ENCODE peak calls at places on chromosome 11, in ten cellular contexts. Z is fibroblast of lung, A is hepatocyte, R is IMR-90, N is mammary epithelial cell, J is PC-3, U is H9, B is GM23338, Q is OCI-LY7, C is HCT116. D is an unnamed sample.

GRCh38 chr11:119889111-119889510 is 160.1 kb upstream of the NECTIN1 start:
- DNase-seq in Z (no peak), A (no peak), R (no peak), N (no peak), J (no peak), U (no peak), B (no peak), Q (no peak), C (no peak), D (no peak)

GRCh38 chr11:100719809-100720221 is 32.7 kb downstream of the ARHGAP42 start:
- DNase-seq in Z (peak), A (peak), R (peak), N (peak), J (peak), U (peak), B (peak), Q (no peak), C (peak), D (peak)

GRCh38 chr11:11841605-11842425 is at the start of gene USP47:
- DNase-seq in Z (peak), A (peak), R (peak), N (peak), J (peak), U (peak), B (peak), Q (peak), C (peak), D (peak)

GRCh38 chr11:47538741-47539575 is 14.0 kb downstream of the CELF1 start:
- DNase-seq in Z (peak), A (peak), R (no peak), N (no peak), J (no peak), U (no peak), B (no peak), Q (no peak), C (no peak), D (no peak)

GRCh38 chr11:96054870-96055705 is 131.2 kb upstream of the MTMR2 start:
- DNase-seq in Z (peak), A (no peak), R (peak), N (peak), J (peak), U (no peak), B (peak), Q (peak), C (peak), D (peak)

GRCh38 chr11:15901046-15901445 is 455.3 kb downstream of the SOX6 start:
- DNase-seq in Z (no peak), A (peak), R (no peak), N (no peak), J (no peak), U (no peak), B (no peak), Q (no peak), C (no peak), D (no peak)

GRCh38 chr11:62223095-62223494 is 14.6 kb downstream of the SCGB2A1 start:
- DNase-seq in Z (peak), A (no peak), R (no peak), N (peak), J (no peak), U (no peak), B (peak), Q (no peak), C (no peak), D (peak)

GRCh38 chr11:289706-290620 is 1.0 kb downstream of the PGGHG start:
- DNase-seq in Z (no peak), A (no peak), R (no peak), N (no peak), J (no peak), U (peak), B (no peak), Q (no peak), C (no peak), D (no peak)

GRCh38 chr11:64164392-64165312 is 1.3 kb downstream of the MACROD1 start:
- DNase-seq in Z (no peak), A (no peak), R (no peak), N (no peak), J (peak), U (peak), B (peak), Q (no peak), C (no peak), D (no peak)

GRCh38 chr11:126521196-126521595 is 165.7 kb downstream of the ST3GAL4 start:
- DNase-seq in Z (no peak), A (no peak), R (no peak), N (no peak), J (no peak), U (no peak), B (no peak), Q (no peak), C (no peak), D (no peak)

GRCh38 chr11:63985812-63986155 is 454 bp upstream of the OTUB1 start:
- DNase-seq in Z (no peak), A (no peak), R (no peak), N (no peak), J (no peak), U (no peak), B (peak), Q (peak), C (no peak), D (no peak)

GRCh38 chr11:1771700-1772099 is 8.0 kb upstream of the CTSD start:
- DNase-seq in Z (peak), A (no peak), R (peak), N (peak), J (no peak), U (no peak), B (no peak), Q (no peak), C (no peak), D (peak)

GRCh38 chr11:75450236-75450635 is 17.2 kb upstream of the KLHL35 start:
- DNase-seq in Z (no peak), A (no peak), R (no peak), N (no peak), J (peak), U (no peak), B (no peak), Q (no peak), C (no peak), D (no peak)

GRCh38 chr11:2473361-2474058 is 28.7 kb downstream of the KCNQ1 start:
- DNase-seq in Z (no peak), A (no peak), R (no peak), N (no peak), J (no peak), U (peak), B (no peak), Q (no peak), C (no peak), D (no peak)

GRCh38 chr11:23569134-23569533 is 708.9 kb upstream of the CCDC179 start:
- DNase-seq in Z (no peak), A (no peak), R (no peak), N (no peak), J (no peak), U (no peak), B (no peak), Q (no peak), C (no peak), D (no peak)
- H3K4me2 ChIP-seq in Z (no peak), A (no peak), R (no peak), N (no peak), J (no peak), U (no peak), B (no peak), Q (no peak), C (no peak), D (no peak)

GRCh38 chr11:114088216-114088615 is 28.7 kb downstream of the ZBTB16 start:
- DNase-seq in Z (no peak), A (no peak), R (no peak), N (no peak), J (peak), U (no peak), B (no peak), Q (no peak), C (no peak), D (no peak)
- TF ChIP-seq CTCF in Z (no peak), A (no peak), R (no peak), N (no peak), J (no peak), U (no peak), B (no peak), Q (no peak), C (no peak), D (no peak)

DNA sequence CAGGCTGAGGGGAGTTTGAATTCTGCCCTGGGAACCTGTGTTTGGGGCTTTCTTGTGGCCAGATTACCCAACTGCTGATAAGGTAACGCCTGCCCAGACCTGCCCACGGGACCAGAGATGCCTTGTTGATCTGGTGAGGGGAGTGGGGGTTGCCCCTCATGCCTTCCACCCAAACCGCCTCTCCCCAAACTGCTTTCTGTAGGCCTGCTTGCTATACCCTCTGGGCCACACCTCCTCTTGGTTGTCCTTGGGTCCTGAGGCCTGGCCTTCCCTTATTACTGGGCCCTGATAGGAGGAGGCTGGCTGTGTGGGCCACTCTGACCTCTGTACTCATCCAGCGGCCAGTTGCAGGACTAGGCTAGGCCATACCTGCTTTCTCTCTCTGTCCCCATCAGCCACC is 3.4 kb downstream of the P2RY2 start:
- DNase-seq in Z (no peak), A (no peak), R (no peak), N (no peak), J (no peak), U (no peak), B (no peak), Q (no peak), C (no peak), D (no peak)
- H3K4me2 ChIP-seq in Z (no peak), A (no peak), R (no peak), N (no peak), J (peak), U (no peak), B (no peak), Q (no peak), C (no peak), D (no peak)

GRCh38 chr11:26527685-26528084 is 44.4 kb downstream of the MUC15 start:
- DNase-seq in Z (no peak), A (no peak), R (no peak), N (no peak), J (no peak), U (no peak), B (no peak), Q (no peak), C (no peak), D (no peak)

DNA sequence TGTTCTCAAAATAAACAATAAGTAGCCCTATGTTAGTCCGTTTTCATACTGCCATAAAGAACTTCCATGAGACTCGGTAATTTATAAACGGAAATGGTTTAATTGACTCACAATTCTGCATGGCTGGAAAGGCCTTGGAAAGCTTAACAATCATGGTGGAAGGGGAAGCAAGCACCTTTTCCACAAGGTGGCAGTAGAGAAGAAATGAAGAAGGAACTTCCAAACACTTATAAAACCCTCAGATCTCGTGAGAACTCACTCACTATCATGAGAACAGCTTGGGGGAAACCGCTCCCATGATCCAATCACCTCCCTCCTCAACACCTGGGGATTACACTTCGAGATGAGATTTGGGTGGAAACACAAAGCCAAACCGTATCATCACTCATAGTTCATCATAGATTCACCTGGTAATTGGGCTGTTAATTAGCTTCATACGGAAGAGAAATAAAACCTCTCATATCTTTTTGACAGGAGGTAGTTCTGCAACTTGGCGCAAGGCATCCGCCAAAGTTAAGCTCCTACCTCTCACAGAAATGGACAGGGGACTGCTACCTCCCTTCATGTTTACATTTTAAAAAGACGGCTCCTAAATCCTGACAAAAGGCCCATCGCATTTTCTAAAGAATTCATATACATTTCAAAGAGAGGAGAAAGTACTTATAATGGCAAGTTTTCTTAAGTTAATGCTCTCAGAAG is 49.0 kb downstream of the MUC15 start:
- DNase-seq in Z (peak), A (peak), R (peak), N (peak), J (peak), U (peak), B (peak), Q (peak), C (no peak), D (no peak)
- TF ChIP-seq CTCF in Z (no peak), A (peak), R (peak), N (peak), J (peak), U (peak), B (peak), Q (peak), C (no peak), D (peak)

GRCh38 chr11:123173040-123173855 is 21.8 kb downstream of the CLMP start:
- DNase-seq in Z (peak), A (peak), R (peak), N (peak), J (peak), U (no peak), B (no peak), Q (no peak), C (no peak), D (peak)
- H3K4me2 ChIP-seq in Z (peak), A (no peak), R (peak), N (peak), J (peak), U (no peak), B (no peak), Q (no peak), C (no peak), D (peak)

D was measured in astrocyte.